ENCODE peak calls at places on chromosomes 2 and 18, in five cellular contexts. H, B, D, A and E are unnamed samples.

GRCh38 chr2:27842894-27843293 is 47.3 kb downstream of the RBKS start:
- DNase-seq in H (no peak), B (no peak), D (no peak), A (no peak), E (no peak)

GRCh38 chr2:222431859-222432258 is 7.5 kb downstream of the SGPP2 start:
- DNase-seq in H (no peak), B (no peak), D (no peak), A (no peak), E (no peak)

GRCh38 chr2:12879649-12880048 is 162.9 kb downstream of the TRIB2 start:
- DNase-seq in H (no peak), B (no peak), D (no peak), A (no peak), E (no peak)

GRCh38 chr2:163662141-163662780 is 73.5 kb downstream of the FIGN start:
- DNase-seq in H (no peak), B (peak), D (no peak), A (no peak), E (peak)

GRCh38 chr2:3605013-3605961 is 10.4 kb downstream of the COLEC11 start:
- DNase-seq in H (peak), B (peak), D (peak), A (peak), E (peak)

GRCh38 chr2:213251618-213252017 is 32.6 kb upstream of the SPAG16 start:
- DNase-seq in H (no peak), B (peak), D (peak), A (peak), E (peak)

GRCh38 chr2:192500550-192501200 is 305.9 kb upstream of the TMEFF2 start:
- DNase-seq in H (no peak), B (peak), D (no peak), A (no peak), E (no peak)

GRCh38 chr18:28174181-28174906 is 2.6 kb downstream of the CDH2 start:
- DNase-seq in H (no peak), B (peak), D (peak), A (no peak), E (no peak)

GRCh38 chr2:69366-70344 is 23.4 kb upstream of the FAM110C start:
- DNase-seq in H (peak), B (no peak), D (peak), A (peak), E (no peak)

GRCh38 chr2:38522754-38523349 is 79.9 kb downstream of the HNRNPLL start:
- DNase-seq in H (no peak), B (no peak), D (no peak), A (no peak), E (peak)

GRCh38 chr2:173524257-173524951 is 169.7 kb downstream of the CDCA7 start:
- DNase-seq in H (no peak), B (no peak), D (no peak), A (peak), E (no peak)

GRCh38 chr2:164112105-164112504 is 376.3 kb upstream of the FIGN start:
- DNase-seq in H (no peak), B (no peak), D (no peak), A (no peak), E (no peak)

GRCh38 chr18:22293417-22293816 is 124.0 kb downstream of the GATA6 start:
- DNase-seq in H (no peak), B (peak), D (no peak), A (no peak), E (no peak)

GRCh38 chr18:71371951-71372605 is 1083.2 kb downstream of the SOCS6 start:
- DNase-seq in H (no peak), B (no peak), D (no peak), A (no peak), E (no peak)

GRCh38 chr2:60820416-60821132 is 60.8 kb upstream of the REL start:
- DNase-seq in H (no peak), B (no peak), D (no peak), A (no peak), E (no peak)

GRCh38 chr18:47595816-47596501 is 334.5 kb downstream of the SMAD2 start:
- DNase-seq in H (no peak), B (no peak), D (peak), A (peak), E (peak)

GRCh38 chr2:195608768-195609454 is 48.1 kb upstream of the SLC39A10 start:
- DNase-seq in H (no peak), B (no peak), D (no peak), A (no peak), E (no peak)

GRCh38 chr2:10954856-10955818 is 43.4 kb downstream of the KCNF1 start:
- DNase-seq in H (peak), B (peak), D (no peak), A (no peak), E (no peak)

GRCh38 chr18:63301458-63301857 is 18.1 kb downstream of the BCL2 start:
- DNase-seq in H (no peak), B (no peak), D (no peak), A (no peak), E (no peak)

GRCh38 chr2:86397989-86398388 is 43.2 kb upstream of the KDM3A start:
- DNase-seq in H (no peak), B (peak), D (no peak), A (peak), E (peak)

GRCh38 chr2:111118455-111119003 is 2.2 kb upstream of the BCL2L11 start:
- DNase-seq in H (peak), B (no peak), D (no peak), A (no peak), E (peak)

GRCh38 chr2:94986392-94986963 is 39.0 kb upstream of the MAL start:
- DNase-seq in H (no peak), B (peak), D (peak), A (peak), E (peak)

GRCh38 chr2:212708346-212708745 is 169.7 kb upstream of the ERBB4 start:
- DNase-seq in H (no peak), B (peak), D (no peak), A (no peak), E (no peak)

GRCh38 chr2:121408641-121409040 is 122.0 kb upstream of the RNU4ATAC start:
- DNase-seq in H (no peak), B (peak), D (no peak), A (no peak), E (no peak)

DNA sequence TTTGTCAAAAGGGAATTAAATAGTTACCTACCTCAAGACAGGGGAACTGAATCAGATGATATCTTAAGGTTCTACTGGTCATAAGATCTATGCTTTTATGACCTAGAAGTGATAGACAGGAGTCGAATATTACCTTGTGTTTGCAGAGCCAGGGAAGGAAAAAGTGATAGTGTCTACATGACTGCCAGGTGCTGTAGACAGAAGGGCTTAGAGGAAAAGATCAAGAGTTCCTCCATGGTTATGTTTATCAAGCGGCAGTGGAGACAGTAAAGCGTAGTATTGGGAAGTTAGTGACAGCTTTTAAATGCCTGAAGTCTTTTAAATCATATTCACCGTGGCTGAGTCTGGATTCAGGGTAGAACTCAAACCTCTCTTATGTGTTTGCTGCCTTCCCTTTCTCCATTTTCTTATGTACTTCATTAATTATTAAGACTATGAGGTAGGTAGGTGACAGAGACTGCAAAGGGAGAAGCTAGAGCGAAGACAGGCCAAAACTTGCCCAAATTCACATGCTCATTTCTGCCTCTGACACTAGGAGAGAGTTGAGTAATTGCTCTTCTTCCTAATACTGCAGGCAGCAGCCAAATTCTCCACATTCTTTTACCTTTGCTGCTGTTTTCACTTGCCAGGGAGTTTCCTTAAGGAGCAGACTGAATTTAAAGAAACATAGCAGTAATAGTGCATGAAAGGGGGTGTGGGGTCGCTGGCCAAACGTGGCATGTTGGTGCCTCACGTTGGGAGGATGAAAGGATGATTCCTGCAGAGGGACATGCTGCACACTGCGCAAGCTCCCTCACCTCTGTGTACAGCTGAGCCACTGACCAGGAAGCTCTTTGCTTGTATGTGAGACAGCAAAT is 12.1 kb downstream of the CRIM1 start:
- DNase-seq in H (no peak), B (peak), D (peak), A (no peak), E (no peak)
- H3K27ac ChIP-seq in H (peak), B (peak), D (peak), A (no peak), E (no peak)

DNA sequence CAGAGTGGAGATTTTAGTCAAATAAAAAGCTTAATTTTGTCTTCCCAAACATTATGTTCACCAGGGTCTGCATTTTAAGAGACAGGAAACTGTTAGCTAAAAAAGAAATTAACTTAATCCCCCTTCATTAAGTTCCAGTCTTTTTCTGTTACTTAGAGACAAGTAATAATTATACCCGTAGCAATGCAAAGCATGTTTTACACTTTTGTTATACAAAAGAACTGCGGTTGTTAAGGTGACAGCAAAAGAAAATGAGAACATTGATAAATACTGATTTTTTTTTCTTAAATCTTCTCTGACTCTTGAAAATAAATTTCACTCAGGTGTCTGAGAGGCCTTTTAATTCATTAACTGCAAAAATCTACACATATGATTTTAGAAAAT is 101.4 kb downstream of the MEIS1 start:
- DNase-seq in H (no peak), B (no peak), D (no peak), A (no peak), E (peak)
- H3K4me3 ChIP-seq in H (no peak), B (no peak), D (no peak), A (no peak), E (peak)

GRCh38 chr2:67289921-67290371 is 107.2 kb upstream of the ETAA1 start:
- DNase-seq in H (no peak), B (peak), D (no peak), A (no peak), E (no peak)

GRCh38 chr2:67290451-67290991 is 106.6 kb upstream of the ETAA1 start:
- DNase-seq in H (no peak), B (peak), D (no peak), A (no peak), E (no peak)

GRCh38 chr2:67294218-67294617 is 102.9 kb upstream of the ETAA1 start:
- DNase-seq in H (no peak), B (no peak), D (no peak), A (no peak), E (no peak)

GRCh38 chr2:67295851-67296250 is 101.3 kb upstream of the ETAA1 start:
- DNase-seq in H (no peak), B (peak), D (no peak), A (no peak), E (no peak)

DNA sequence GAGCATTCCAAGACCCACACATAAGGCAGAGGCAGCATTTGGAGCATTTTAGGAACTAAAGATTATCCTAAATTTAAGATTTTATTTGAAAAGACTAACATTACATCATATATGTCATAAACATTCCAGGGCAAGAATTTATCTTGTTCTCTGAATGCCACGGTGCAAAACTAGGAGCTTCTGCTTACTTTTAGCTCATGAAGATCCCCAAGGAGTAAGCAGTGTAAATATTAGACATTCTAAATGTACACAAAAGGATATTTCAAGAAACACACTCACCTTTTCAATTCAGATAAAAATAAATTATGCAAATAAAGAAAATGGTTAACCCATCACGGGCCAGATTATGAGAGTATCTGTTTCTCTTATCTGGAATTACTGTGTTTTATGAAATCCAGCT is 101.7 kb upstream of the ETAA1 start:
- DNase-seq in H (no peak), B (no peak), D (no peak), A (no peak), E (no peak)
- H3K9ac ChIP-seq in H (no peak), B (no peak), D (no peak), A (no peak), E (no peak)

GRCh38 chr2:168528469-168528868 is 72.4 kb downstream of the CERS6 start:
- DNase-seq in H (no peak), B (no peak), D (no peak), A (no peak), E (no peak)

GRCh38 chr2:168528016-168528415 is 71.9 kb downstream of the CERS6 start:
- DNase-seq in H (no peak), B (no peak), D (no peak), A (no peak), E (no peak)

GRCh38 chr2:168530980-168531379 is 74.9 kb downstream of the CERS6 start:
- DNase-seq in H (no peak), B (peak), D (no peak), A (no peak), E (no peak)

GRCh38 chr2:168529054-168529833 is 73.2 kb downstream of the CERS6 start:
- DNase-seq in H (no peak), B (no peak), D (no peak), A (no peak), E (no peak)

DNA sequence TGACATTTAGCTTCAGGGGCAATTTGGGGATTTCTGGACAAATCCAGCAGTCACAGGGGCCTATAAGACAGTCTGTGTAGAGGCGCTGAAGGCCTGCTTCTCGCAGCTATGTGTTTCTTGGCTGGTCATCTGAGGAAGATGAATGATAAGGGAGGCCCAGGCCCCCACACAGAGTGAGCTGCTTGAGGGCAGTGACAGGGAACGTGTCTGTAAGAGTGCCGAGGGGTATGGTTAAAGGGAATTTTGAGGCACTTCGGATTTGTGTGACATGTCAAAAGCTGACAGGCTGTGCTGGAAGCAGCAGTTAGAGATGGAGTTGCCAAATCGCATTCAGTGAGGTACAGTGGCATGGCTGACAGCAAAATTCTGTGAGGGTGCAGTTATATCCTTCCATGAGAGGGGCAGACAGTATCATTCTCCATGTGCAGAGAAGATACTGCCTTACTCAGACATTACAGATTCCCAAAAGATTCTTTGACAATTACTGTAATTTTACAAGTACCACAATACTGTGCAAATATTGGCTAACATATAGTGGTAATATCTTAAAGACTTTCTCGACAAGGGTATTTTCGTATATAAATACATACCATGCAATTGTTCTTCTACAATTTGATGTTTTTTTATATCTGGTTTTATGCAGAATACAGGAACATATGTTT is 74.0 kb downstream of the CERS6 start:
- DNase-seq in H (no peak), B (peak), D (no peak), A (no peak), E (no peak)
- H3K27ac ChIP-seq in H (no peak), B (no peak), D (no peak), A (no peak), E (no peak)

GRCh38 chr18:58624011-58624410 is 4.9 kb downstream of the ALPK2 start:
- DNase-seq in H (no peak), B (peak), D (no peak), A (no peak), E (no peak)

GRCh38 chr18:58630071-58630470 is 1.2 kb upstream of the ALPK2 start:
- DNase-seq in H (no peak), B (no peak), D (no peak), A (no peak), E (no peak)

GRCh38 chr18:58631301-58631700 is 2.4 kb upstream of the ALPK2 start:
- DNase-seq in H (no peak), B (no peak), D (no peak), A (no peak), E (no peak)

GRCh38 chr18:58625839-58626238 is 3.1 kb downstream of the ALPK2 start:
- DNase-seq in H (no peak), B (no peak), D (no peak), A (no peak), E (no peak)
- H3K4me3 ChIP-seq in H (no peak), B (no peak), D (no peak), A (no peak), E (no peak)

DNA sequence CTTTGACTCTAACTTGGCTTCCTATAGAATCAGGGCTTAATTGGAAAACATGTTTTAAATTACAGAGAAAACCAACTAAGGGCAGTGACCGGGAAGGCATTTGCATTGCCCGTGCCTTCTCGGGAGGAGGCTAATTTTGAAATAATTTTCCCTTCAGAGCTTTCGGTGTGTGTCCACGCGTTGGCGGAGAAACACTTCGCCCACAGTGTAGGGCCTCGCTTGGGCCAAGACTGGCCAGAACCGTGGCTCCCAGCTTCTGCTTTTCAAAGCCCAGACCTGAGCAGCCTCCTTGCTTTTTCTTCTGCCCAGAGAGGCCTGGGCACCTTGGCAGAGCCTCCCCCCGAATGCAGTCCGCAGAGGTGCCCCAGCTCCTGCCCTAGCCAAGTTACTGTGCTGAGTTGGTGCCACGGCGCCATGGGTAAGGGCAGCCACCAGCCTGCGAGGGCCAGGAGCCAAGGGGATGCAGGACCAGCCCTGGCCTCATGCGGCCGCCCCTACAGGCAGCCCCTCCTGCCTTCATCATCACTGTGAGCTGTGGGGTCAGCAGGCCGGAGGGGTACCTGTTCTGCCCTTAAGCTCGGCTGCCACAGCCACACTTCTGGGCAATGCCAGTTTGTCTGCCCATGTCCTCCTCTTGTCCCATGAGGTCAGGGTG is 57.4 kb downstream of the NFATC1 start:
- DNase-seq in H (no peak), B (no peak), D (no peak), A (no peak), E (no peak)
- H3K9ac ChIP-seq in H (no peak), B (no peak), D (no peak), A (no peak), E (no peak)

DNA sequence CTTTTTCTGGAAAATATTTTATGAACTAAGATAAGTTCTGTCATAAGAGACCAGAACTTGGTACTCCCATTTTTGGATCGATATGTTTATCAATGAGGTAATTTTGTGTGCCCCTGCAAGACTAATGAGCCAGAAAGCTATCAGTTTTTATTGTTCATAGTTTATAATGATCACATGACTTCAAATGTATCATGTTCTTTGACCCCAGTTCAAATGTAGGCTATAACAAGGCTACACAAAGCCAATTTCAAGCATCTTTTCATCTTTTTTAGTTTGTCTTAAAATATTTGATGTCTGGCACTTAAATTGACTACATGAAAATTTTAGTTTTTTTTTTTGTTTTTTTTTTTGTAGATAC is 35.3 kb downstream of the RALB start:
- DNase-seq in H (no peak), B (no peak), D (no peak), A (no peak), E (no peak)
- H3K27ac ChIP-seq in H (no peak), B (peak), D (no peak), A (no peak), E (no peak)

GRCh38 chr2:29215739-29216608 is 100.8 kb downstream of the CLIP4 start:
- DNase-seq in H (no peak), B (no peak), D (no peak), A (no peak), E (no peak)
- H3K4me3 ChIP-seq in H (no peak), B (no peak), D (no peak), A (no peak), E (no peak)

DNA sequence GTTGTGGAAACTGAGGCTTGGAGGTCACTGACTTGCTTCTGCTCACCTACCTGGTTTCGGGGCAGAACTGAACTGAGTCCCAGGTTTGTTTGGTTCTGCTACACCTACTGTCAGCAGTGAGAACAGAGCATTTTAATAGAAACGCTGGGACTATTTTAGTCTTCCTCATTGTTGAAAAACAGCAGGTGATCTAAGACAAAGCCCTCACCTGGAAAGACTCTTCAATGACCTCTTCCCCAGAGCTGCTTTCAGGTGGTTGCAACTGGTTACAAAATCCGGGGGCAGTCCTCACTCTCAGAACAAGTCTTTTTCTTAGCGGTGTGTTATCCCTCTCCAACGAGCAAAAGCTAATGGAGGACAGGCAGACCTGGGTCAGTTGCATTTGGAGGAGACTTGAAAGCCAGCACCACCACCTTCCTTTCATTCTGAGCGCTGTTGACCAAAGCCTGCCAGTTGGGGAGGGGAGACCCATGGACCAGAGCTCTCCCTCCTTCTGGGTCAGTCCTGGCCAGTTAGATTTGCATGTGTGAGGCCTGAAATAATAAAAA is 217.0 kb downstream of the NCK2 start:
- DNase-seq in H (no peak), B (no peak), D (no peak), A (no peak), E (no peak)
- H3K9ac ChIP-seq in H (no peak), B (no peak), D (no peak), A (no peak), E (no peak)

GRCh38 chr2:241126771-241127202 is 22.5 kb downstream of the PASK start:
- DNase-seq in H (peak), B (no peak), D (no peak), A (no peak), E (no peak)
- H3K27ac ChIP-seq in H (no peak), B (no peak), D (no peak), A (no peak), E (no peak)